ENCODE peak calls at places on chromosomes 4 and X, in four cellular contexts. Q, G, H and D are unnamed samples. For H3K4me1, the result is how much of the 10 kb centered on the place peaks cover.

GRCh38 chrX:153885968-153886903 is at the start of gene L1CAM:
- DNase-seq in Q (no peak), G (no peak), H (no peak), D (no peak)

GRCh38 chrX:46311581-46312120 is 233.6 kb downstream of the ZNF674 start:
- DNase-seq in Q (no peak), G (no peak), H (no peak), D (no peak)

GRCh38 chrX:23884427-23885024 is 23.2 kb downstream of the APOO start:
- DNase-seq in Q (no peak), G (no peak), H (no peak), D (no peak)

GRCh38 chrX:103393487-103393886 is 17.1 kb downstream of the BEX3 start:
- DNase-seq in Q (no peak), G (no peak), H (no peak), D (no peak)

GRCh38 chr4:1323280-1323634 is 23.8 kb upstream of the UVSSA start:
- DNase-seq in Q (no peak), G (no peak), H (no peak), D (no peak)

GRCh38 chr4:99529218-99529617 is 18.4 kb downstream of the C4orf17 start:
- DNase-seq in Q (no peak), G (no peak), H (no peak), D (no peak)

GRCh38 chrX:130184857-130185256 is 13.1 kb downstream of the RAB33A start:
- DNase-seq in Q (no peak), G (no peak), H (no peak), D (no peak)

GRCh38 chrX:95628796-95629195 is 1055.8 kb upstream of the DIAPH2 start:
- DNase-seq in Q (no peak), G (no peak), H (no peak), D (no peak)

GRCh38 chr4:8304827-8305695 is 35.5 kb downstream of the HTRA3 start:
- DNase-seq in Q (no peak), G (peak), H (peak), D (peak)

GRCh38 chr4:112321768-112322684 is 24.9 kb downstream of the ALPK1 start:
- DNase-seq in Q (peak), G (peak), H (peak), D (no peak)

GRCh38 chr4:184383497-184384055 is 90.8 kb downstream of the IRF2 start:
- DNase-seq in Q (peak), G (no peak), H (peak), D (peak)

GRCh38 chr4:139528377-139529005 is 27.5 kb downstream of the SETD7 start:
- DNase-seq in Q (peak), G (no peak), H (no peak), D (no peak)

GRCh38 chrX:96372313-96373046 is 312.2 kb upstream of the DIAPH2 start:
- DNase-seq in Q (no peak), G (no peak), H (no peak), D (no peak)

GRCh38 chr4:144507309-144508101 is 138.5 kb upstream of the HHIP start:
- DNase-seq in Q (no peak), G (no peak), H (no peak), D (no peak)

GRCh38 chrX:68833855-68834331 is 5.1 kb downstream of the EFNB1 start:
- DNase-seq in Q (peak), G (no peak), H (no peak), D (no peak)

GRCh38 chrX:68835468-68835867 is 6.6 kb downstream of the EFNB1 start:
- DNase-seq in Q (peak), G (no peak), H (peak), D (no peak)

GRCh38 chrX:68835104-68835442 is 6.3 kb downstream of the EFNB1 start:
- DNase-seq in Q (no peak), G (no peak), H (no peak), D (no peak)

GRCh38 chrX:68833448-68833805 is 4.6 kb downstream of the EFNB1 start:
- DNase-seq in Q (peak), G (no peak), H (no peak), D (no peak)

GRCh38 chrX:68834371-68835103 is 5.7 kb downstream of the EFNB1 start:
- DNase-seq in Q (peak), G (no peak), H (no peak), D (no peak)
- H3K4me1 ChIP-seq in Q (under half), G (under half), H (under half), D (under half)

GRCh38 chrX:110311437-110312230 is 6.3 kb downstream of the AMMECR1 start:
- DNase-seq in Q (no peak), G (no peak), H (no peak), D (no peak)
- H3K4me1 ChIP-seq in Q (under half), G (under half), H (under half), D (under half)

GRCh38 chr4:113645771-113646455 is 115.6 kb downstream of the CAMK2D start:
- DNase-seq in Q (peak), G (no peak), H (peak), D (peak)

GRCh38 chr4:113643505-113643904 is 118.0 kb downstream of the CAMK2D start:
- DNase-seq in Q (no peak), G (no peak), H (no peak), D (no peak)

GRCh38 chr4:113645288-113645687 is 116.2 kb downstream of the CAMK2D start:
- DNase-seq in Q (no peak), G (no peak), H (no peak), D (no peak)

GRCh38 chr4:113644398-113644797 is 117.1 kb downstream of the CAMK2D start:
- DNase-seq in Q (no peak), G (no peak), H (no peak), D (no peak)

GRCh38 chr4:113646456-113646809 is 115.1 kb downstream of the CAMK2D start:
- DNase-seq in Q (peak), G (no peak), H (no peak), D (no peak)
- H3K4me1 ChIP-seq in Q (under half), G (under half), H (under half), D (under half)

GRCh38 chrX:19744231-19744630 is 143.2 kb downstream of the SH3KBP1 start:
- DNase-seq in Q (no peak), G (no peak), H (no peak), D (no peak)
- H3K4me1 ChIP-seq in Q (under half), G (half or more), H (under half), D (under half)

GRCh38 chrX:10414872-10415703 is 205.3 kb downstream of the MID1 start:
- DNase-seq in Q (no peak), G (no peak), H (no peak), D (no peak)

GRCh38 chrX:10415704-10416001 is 204.7 kb downstream of the MID1 start:
- DNase-seq in Q (no peak), G (no peak), H (no peak), D (no peak)

GRCh38 chrX:10416424-10416823 is 204.0 kb downstream of the MID1 start:
- DNase-seq in Q (no peak), G (no peak), H (no peak), D (no peak)

GRCh38 chrX:10414106-10414824 is 206.1 kb downstream of the MID1 start:
- DNase-seq in Q (no peak), G (no peak), H (no peak), D (no peak)
- H3K4me1 ChIP-seq in Q (under half), G (under half), H (under half), D (under half)

GRCh38 chr4:136811496-136812077 is 720.7 kb downstream of the PCDH18 start:
- DNase-seq in Q (no peak), G (no peak), H (no peak), D (no peak)

GRCh38 chr4:136810626-136811025 is 721.7 kb downstream of the PCDH18 start:
- DNase-seq in Q (no peak), G (no peak), H (no peak), D (no peak)

GRCh38 chr4:136812100-136812880 is 720.0 kb downstream of the PCDH18 start:
- DNase-seq in Q (no peak), G (peak), H (no peak), D (peak)
- H3K4me1 ChIP-seq in Q (under half), G (under half), H (under half), D (under half)